ENCODE peak calls at places on chromosomes 16 and 17, in six cellular contexts. S is fibroblast of mammary gland, H is pancreas, E is neural crest cell, Y is bronchial epithelial cell, D is dorsolateral prefrontal cortex. B is an unnamed sample.

GRCh38 chr17:4519361-4519788 is 20.7 kb downstream of the SPNS2 start:
- DNase-seq in S (no peak), H (peak), E (no peak), Y (no peak), D (no peak), B (no peak)

GRCh38 chr17:77884019-77884418 is 74.5 kb upstream of the TNRC6C start:
- DNase-seq in S (no peak), H (no peak), E (peak), Y (no peak), D (peak), B (peak)

GRCh38 chr17:59753522-59754467 is 46.3 kb downstream of the VMP1 start:
- DNase-seq in S (peak), H (no peak), E (no peak), Y (peak), D (no peak), B (no peak)

GRCh38 chr17:76427457-76428231 is 25.3 kb downstream of the UBE2O start:
- DNase-seq in S (peak), H (no peak), E (no peak), Y (no peak), D (no peak), B (no peak)

GRCh38 chr16:2514333-2515179 is 804 bp downstream of the ATP6V0C start:
- DNase-seq in S (no peak), H (peak), E (no peak), Y (no peak), D (no peak), B (no peak)

GRCh38 chr17:80544655-80545498 is at the start of gene RPTOR:
- DNase-seq in S (peak), H (peak), E (peak), Y (peak), D (peak), B (peak)

GRCh38 chr17:3448059-3448630 is 14.5 kb upstream of the OR1E2 start:
- DNase-seq in S (no peak), H (no peak), E (no peak), Y (peak), D (no peak), B (no peak)

GRCh38 chr17:67700037-67700436 is 17.7 kb upstream of the NOL11 start:
- DNase-seq in S (no peak), H (no peak), E (no peak), Y (no peak), D (no peak), B (no peak)

GRCh38 chr16:68592466-68593337 is 52.4 kb upstream of the CDH3 start:
- DNase-seq in S (peak), H (no peak), E (no peak), Y (peak), D (no peak), B (no peak)

GRCh38 chr16:75074920-75075687 is 41.5 kb downstream of the LDHD start:
- DNase-seq in S (no peak), H (no peak), E (no peak), Y (no peak), D (no peak), B (peak)

GRCh38 chr17:15971108-15971507 is 26.2 kb downstream of the ADORA2B start:
- DNase-seq in S (no peak), H (no peak), E (no peak), Y (no peak), D (no peak), B (no peak)

GRCh38 chr17:67281053-67281452 is 36.1 kb upstream of the HELZ start:
- DNase-seq in S (peak), H (no peak), E (no peak), Y (peak), D (no peak), B (no peak)

GRCh38 chr17:16516594-16517018 is 24.6 kb upstream of the LRRC75A start:
- DNase-seq in S (peak), H (no peak), E (peak), Y (peak), D (peak), B (no peak)

GRCh38 chr16:71441348-71441781 is 489 bp downstream of the TLE7 start:
- DNase-seq in S (no peak), H (no peak), E (no peak), Y (no peak), D (no peak), B (no peak)
- TF ChIP-seq CTCF in S (no peak), H (peak), E (peak), Y (peak), D (no peak), B (peak)

DNA sequence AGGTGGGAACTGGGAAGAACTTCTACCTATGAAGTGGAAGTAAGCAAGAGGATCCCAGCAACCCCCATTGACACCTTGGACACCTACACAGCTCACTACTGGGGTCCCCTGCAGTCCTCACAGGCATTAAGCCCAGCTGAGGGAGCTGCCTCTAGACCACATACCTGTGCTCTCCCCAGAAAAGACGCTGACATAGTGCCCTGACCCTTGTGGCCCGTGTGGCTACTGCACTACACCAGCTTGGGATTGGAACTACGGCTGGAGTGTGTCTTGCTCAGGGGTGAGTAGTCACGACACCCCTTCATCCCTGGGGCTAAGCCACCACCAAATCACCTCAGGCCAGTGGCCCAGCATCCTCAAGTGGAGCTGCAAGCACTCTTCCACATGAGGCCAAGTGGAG is 54.2 kb upstream of the NSRP1 start:
- DNase-seq in S (no peak), H (no peak), E (no peak), Y (no peak), D (no peak), B (no peak)
- TF ChIP-seq CTCF in S (no peak), H (no peak), E (no peak), Y (no peak), D (no peak), B (no peak)

GRCh38 chr16:88810166-88810867 is 1.4 kb downstream of the APRT start:
- DNase-seq in S (no peak), H (no peak), E (no peak), Y (no peak), D (no peak), B (no peak)

GRCh38 chr16:88810868-88811599 is 694 bp downstream of the APRT start:
- DNase-seq in S (peak), H (peak), E (peak), Y (peak), D (peak), B (peak)

GRCh38 chr16:88811850-88812736 is at the start of gene APRT:
- DNase-seq in S (peak), H (peak), E (peak), Y (peak), D (peak), B (peak)

GRCh38 chr16:88809676-88810165 is 2.0 kb downstream of the APRT start:
- DNase-seq in S (no peak), H (no peak), E (no peak), Y (no peak), D (no peak), B (no peak)

DNA sequence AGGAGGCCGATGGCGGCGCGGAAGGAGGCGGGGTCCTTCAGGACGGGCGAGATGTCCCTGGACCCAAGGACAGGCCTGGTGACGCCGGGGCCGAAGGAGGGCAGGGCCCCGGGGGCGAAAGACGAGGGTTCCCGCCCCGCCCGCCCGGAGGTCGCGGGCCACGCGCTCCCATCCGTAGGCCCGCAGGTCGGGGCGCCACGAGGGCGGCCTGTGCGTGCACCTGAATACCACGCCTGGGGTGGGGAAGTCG is 203 bp downstream of the APRT start:
- DNase-seq in S (no peak), H (no peak), E (no peak), Y (no peak), D (no peak), B (no peak)
- TF ChIP-seq CTCF in S (no peak), H (no peak), E (no peak), Y (no peak), D (no peak), B (no peak)

DNA sequence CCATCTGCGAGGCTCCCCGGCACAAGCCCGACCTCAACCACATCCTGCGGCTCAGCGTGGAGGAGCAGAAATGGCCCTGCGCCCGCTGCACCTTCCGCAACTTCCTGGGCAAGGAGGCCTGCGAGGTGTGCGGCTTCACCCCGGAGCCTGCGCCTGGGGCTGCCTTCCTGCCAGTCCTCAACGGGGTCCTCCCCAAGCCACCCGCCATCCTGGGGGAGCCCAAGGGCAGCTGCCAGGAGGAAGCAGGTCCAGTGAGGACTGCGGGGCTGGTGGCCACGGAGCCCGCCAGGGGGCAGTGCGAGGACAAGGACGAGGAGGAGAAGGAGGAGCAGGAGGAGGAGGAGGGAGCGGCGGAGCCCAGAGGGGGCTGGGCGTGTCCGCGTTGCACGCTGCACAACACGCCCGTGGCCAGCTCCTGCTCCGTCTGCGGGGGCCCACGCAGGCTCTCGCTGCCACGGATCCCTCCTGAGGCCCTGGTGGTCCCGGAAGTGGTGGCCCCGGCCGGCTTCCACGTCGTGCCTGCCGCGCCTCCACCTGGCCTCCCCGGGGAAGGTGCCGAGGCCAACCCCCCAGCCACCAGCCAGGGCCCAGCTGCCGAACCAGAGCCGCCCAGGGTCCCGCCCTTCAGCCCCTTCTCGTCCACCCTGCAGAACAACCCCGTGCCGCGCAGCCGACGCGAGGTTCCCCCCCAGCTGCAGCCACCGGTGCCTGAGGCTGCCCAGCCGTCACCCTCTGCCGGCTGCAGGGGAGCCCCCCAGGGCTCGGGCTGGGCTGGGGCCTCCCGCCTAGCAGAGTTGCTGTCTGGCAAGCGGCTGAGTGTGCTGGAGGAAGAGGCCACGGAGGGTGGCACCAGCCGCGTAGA is 13.1 kb upstream of the PRR35 start:
- DNase-seq in S (peak), H (peak), E (peak), Y (no peak), D (peak), B (no peak)
- TF ChIP-seq CTCF in S (peak), H (peak), E (peak), Y (peak), D (peak), B (no peak)